ENCODE peak calls at places on chromosomes 7 and 10, in five cellular contexts. Q is activated CD4-positive, alpha-beta T cell treated with anti-CD3 and anti-CD28 coated beads, Interleukin-2, amount 10 ng/mL, durations not matched to agents 7 days and 5 days; F is AG10803; M is NCI-H2171; R is mucosa of descending colon. T is an unnamed sample.

GRCh38 chr10:49071221-49071761 is 44.0 kb downstream of the VSTM4 start:
- DNase-seq in Q (no peak), F (peak), M (no peak), R (no peak), T (peak)

GRCh38 chr10:69870591-69870990 is 68.9 kb downstream of the COL13A1 start:
- DNase-seq in Q (no peak), F (no peak), M (no peak), R (no peak), T (no peak)

GRCh38 chr7:155908385-155908784 is 96.1 kb upstream of the SHH start:
- DNase-seq in Q (no peak), F (no peak), M (no peak), R (no peak), T (no peak)

GRCh38 chr7:67843615-67844014 is 847.0 kb downstream of the TYW1 start:
- DNase-seq in Q (no peak), F (no peak), M (no peak), R (no peak), T (no peak)

GRCh38 chr10:5268743-5269142 is 72.1 kb downstream of the AKR1C4 start:
- DNase-seq in Q (no peak), F (no peak), M (no peak), R (no peak), T (no peak)

GRCh38 chr7:21352540-21353387 is 75.1 kb upstream of the SP4 start:
- DNase-seq in Q (peak), F (no peak), M (no peak), R (no peak), T (no peak)

GRCh38 chr7:128071376-128071775 is 40.1 kb upstream of the LRRC4 start:
- DNase-seq in Q (no peak), F (no peak), M (no peak), R (no peak), T (no peak)

GRCh38 chr10:27207350-27207749 is 33.2 kb downstream of the ACBD5 start:
- DNase-seq in Q (no peak), F (no peak), M (no peak), R (no peak), T (no peak)

GRCh38 chr10:129951251-129951808 is 12.7 kb downstream of the EBF3 start:
- DNase-seq in Q (no peak), F (no peak), M (no peak), R (no peak), T (no peak)

GRCh38 chr10:110358278-110358677 is 53.6 kb upstream of the SMNDC1 start:
- DNase-seq in Q (no peak), F (no peak), M (no peak), R (peak), T (no peak)

GRCh38 chr7:3559178-3559765 is 258.2 kb downstream of the SDK1 start:
- DNase-seq in Q (no peak), F (peak), M (no peak), R (peak), T (peak)

GRCh38 chr7:80392229-80393169 is 119.4 kb downstream of the GNAT3 start:
- DNase-seq in Q (no peak), F (peak), M (peak), R (no peak), T (no peak)

GRCh38 chr10:10315989-10316388 is 701.7 kb upstream of the CELF2 start:
- DNase-seq in Q (no peak), F (no peak), M (no peak), R (no peak), T (no peak)

GRCh38 chr10:84360634-84361365 is 32.4 kb downstream of the CCSER2 start:
- DNase-seq in Q (no peak), F (peak), M (no peak), R (no peak), T (no peak)

GRCh38 chr7:32042900-32043299 is 27.3 kb downstream of the PDE1C start:
- DNase-seq in Q (no peak), F (no peak), M (no peak), R (no peak), T (no peak)

GRCh38 chr10:98028168-98028770 is 2.2 kb downstream of the CRTAC1 start:
- DNase-seq in Q (peak), F (peak), M (no peak), R (peak), T (peak)

GRCh38 chr10:103666751-103667150 is 173.2 kb downstream of the NEURL1 start:
- DNase-seq in Q (no peak), F (no peak), M (no peak), R (no peak), T (no peak)

GRCh38 chr10:116767235-116767634 is 24.9 kb upstream of the HSPA12A start:
- DNase-seq in Q (no peak), F (peak), M (no peak), R (peak), T (no peak)

GRCh38 chr7:23864984-23865383 is 155.0 kb downstream of the STK31 start:
- DNase-seq in Q (no peak), F (peak), M (no peak), R (no peak), T (no peak)

GRCh38 chr7:134593530-134594392 is 44.9 kb downstream of the AKR1B15 start:
- DNase-seq in Q (no peak), F (peak), M (no peak), R (peak), T (no peak)

GRCh38 chr10:127737563-127738511 is 852 bp downstream of the FOXI2 start:
- DNase-seq in Q (no peak), F (no peak), M (no peak), R (no peak), T (no peak)

GRCh38 chr7:127794551-127794950 is 142.6 kb downstream of the SND1 start:
- DNase-seq in Q (no peak), F (no peak), M (no peak), R (no peak), T (peak)

GRCh38 chr7:55224111-55224510 is 141.0 kb upstream of the LANCL2 start:
- DNase-seq in Q (no peak), F (no peak), M (no peak), R (no peak), T (no peak)

GRCh38 chr7:45088821-45089313 is at the start of gene NACAD:
- DNase-seq in Q (no peak), F (no peak), M (peak), R (peak), T (no peak)

GRCh38 chr7:2800923-2801682 is 43.0 kb downstream of the GNA12 start:
- DNase-seq in Q (no peak), F (peak), M (no peak), R (peak), T (no peak)

GRCh38 chr10:71736570-71737355 is 17.2 kb upstream of the C10orf105 start:
- DNase-seq in Q (no peak), F (no peak), M (peak), R (peak), T (peak)

GRCh38 chr10:122220736-122221135 is 50.4 kb upstream of the BTBD16 start:
- DNase-seq in Q (no peak), F (no peak), M (no peak), R (no peak), T (no peak)

GRCh38 chr7:139022286-139022685 is 13.6 kb downstream of the ZC3HAV1L start:
- DNase-seq in Q (no peak), F (no peak), M (no peak), R (no peak), T (no peak)

GRCh38 chr7:5177060-5177459 is 13.0 kb upstream of the WIPI2 start:
- DNase-seq in Q (no peak), F (peak), M (peak), R (peak), T (peak)

GRCh38 chr10:32961892-32962369 is 3.9 kb upstream of the ITGB1 start:
- DNase-seq in Q (no peak), F (peak), M (no peak), R (no peak), T (no peak)

GRCh38 chr7:145534301-145534700 is 582.3 kb upstream of the CNTNAP2 start:
- DNase-seq in Q (no peak), F (no peak), M (no peak), R (no peak), T (no peak)

GRCh38 chr10:84352251-84352842 is 24.0 kb downstream of the CCSER2 start:
- DNase-seq in Q (peak), F (peak), M (no peak), R (peak), T (no peak)

GRCh38 chr10:68127995-68128394 is 18.7 kb downstream of the MYPN start:
- DNase-seq in Q (no peak), F (no peak), M (no peak), R (no peak), T (no peak)

GRCh38 chr7:135193615-135194081 is 17.7 kb downstream of the WDR91 start:
- DNase-seq in Q (no peak), F (peak), M (no peak), R (no peak), T (no peak)

GRCh38 chr10:62261666-62262065 is 7.0 kb downstream of the RTKN2 start:
- DNase-seq in Q (no peak), F (peak), M (no peak), R (no peak), T (no peak)

GRCh38 chr10:88091490-88092061 is 228.2 kb downstream of the PTEN start:
- DNase-seq in Q (peak), F (no peak), M (no peak), R (peak), T (no peak)

T was measured in NCI-H446 treated with DMSO at 0.1 percent for 48 hours.